ENCODE peak calls at places on chromosome 2, in nine cellular contexts. One of them, this sample, is unnamed.

GRCh38 chr2:218066946-218067515 is 2.0 kb upstream of the RUFY4 start:
- DNase-seq in AG04450: no peak
- DNase-seq in choroid plexus epithelial cell: no peak
- DNase-seq in IMR-90: no peak
- DNase-seq in dorsolateral prefrontal cortex: no peak
- DNase-seq in HFF-Myc: no peak
- DNase-seq in PC-3: no peak
- DNase-seq in Peyer's patch: no peak
- DNase-seq in psoas muscle: no peak
- DNase-seq in this sample: no peak

GRCh38 chr2:133884739-133885381 is 316.6 kb upstream of the NCKAP5 start:
- DNase-seq in AG04450: no peak
- DNase-seq in choroid plexus epithelial cell: peak
- DNase-seq in IMR-90: peak
- DNase-seq in dorsolateral prefrontal cortex: no peak
- DNase-seq in HFF-Myc: no peak
- DNase-seq in PC-3: peak
- DNase-seq in Peyer's patch: no peak
- DNase-seq in psoas muscle: no peak
- DNase-seq in this sample: no peak

GRCh38 chr2:239341840-239342239 is 59.0 kb downstream of the HDAC4 start:
- DNase-seq in AG04450: no peak
- DNase-seq in choroid plexus epithelial cell: no peak
- DNase-seq in IMR-90: no peak
- DNase-seq in dorsolateral prefrontal cortex: no peak
- DNase-seq in HFF-Myc: no peak
- DNase-seq in PC-3: no peak
- DNase-seq in Peyer's patch: no peak
- DNase-seq in psoas muscle: no peak
- DNase-seq in this sample: no peak

GRCh38 chr2:241010531-241011295 is 12.3 kb downstream of the SNED1 start:
- DNase-seq in AG04450: no peak
- DNase-seq in choroid plexus epithelial cell: no peak
- DNase-seq in IMR-90: no peak
- DNase-seq in dorsolateral prefrontal cortex: peak
- DNase-seq in HFF-Myc: no peak
- DNase-seq in PC-3: no peak
- DNase-seq in Peyer's patch: peak
- DNase-seq in psoas muscle: peak
- DNase-seq in this sample: no peak

GRCh38 chr2:185241556-185241955 is 497.0 kb upstream of the FSIP2 start:
- DNase-seq in AG04450: no peak
- DNase-seq in choroid plexus epithelial cell: no peak
- DNase-seq in IMR-90: no peak
- DNase-seq in dorsolateral prefrontal cortex: no peak
- DNase-seq in HFF-Myc: no peak
- DNase-seq in PC-3: no peak
- DNase-seq in Peyer's patch: no peak
- DNase-seq in psoas muscle: no peak
- DNase-seq in this sample: no peak

GRCh38 chr2:239164281-239164871 is 236.4 kb downstream of the HDAC4 start:
- DNase-seq in AG04450: no peak
- DNase-seq in choroid plexus epithelial cell: no peak
- DNase-seq in IMR-90: no peak
- DNase-seq in dorsolateral prefrontal cortex: peak
- DNase-seq in HFF-Myc: no peak
- DNase-seq in PC-3: no peak
- DNase-seq in Peyer's patch: peak
- DNase-seq in psoas muscle: peak
- DNase-seq in this sample: no peak

GRCh38 chr2:208648368-208648767 is 241.8 kb downstream of the PTH2R start:
- DNase-seq in AG04450: no peak
- DNase-seq in choroid plexus epithelial cell: no peak
- DNase-seq in IMR-90: no peak
- DNase-seq in dorsolateral prefrontal cortex: no peak
- DNase-seq in HFF-Myc: no peak
- DNase-seq in PC-3: no peak
- DNase-seq in Peyer's patch: no peak
- DNase-seq in psoas muscle: no peak
- DNase-seq in this sample: no peak

GRCh38 chr2:73285162-73285739 is 973 bp upstream of the FBXO41 start:
- DNase-seq in AG04450: no peak
- DNase-seq in choroid plexus epithelial cell: no peak
- DNase-seq in IMR-90: no peak
- DNase-seq in dorsolateral prefrontal cortex: no peak
- DNase-seq in HFF-Myc: no peak
- DNase-seq in PC-3: no peak
- DNase-seq in Peyer's patch: no peak
- DNase-seq in psoas muscle: no peak
- DNase-seq in this sample: no peak

GRCh38 chr2:94869131-94869530 is 2.1 kb upstream of the TEKT4 start:
- DNase-seq in AG04450: no peak
- DNase-seq in choroid plexus epithelial cell: no peak
- DNase-seq in IMR-90: no peak
- DNase-seq in dorsolateral prefrontal cortex: peak
- DNase-seq in HFF-Myc: no peak
- DNase-seq in PC-3: no peak
- DNase-seq in Peyer's patch: no peak
- DNase-seq in psoas muscle: no peak
- DNase-seq in this sample: no peak

GRCh38 chr2:94869552-94870391 is 1.5 kb upstream of the TEKT4 start:
- DNase-seq in AG04450: no peak
- DNase-seq in choroid plexus epithelial cell: no peak
- DNase-seq in IMR-90: no peak
- DNase-seq in dorsolateral prefrontal cortex: no peak
- DNase-seq in HFF-Myc: no peak
- DNase-seq in PC-3: no peak
- DNase-seq in Peyer's patch: no peak
- DNase-seq in psoas muscle: no peak
- DNase-seq in this sample: no peak

GRCh38 chr2:94871226-94872087 is at the start of gene TEKT4:
- DNase-seq in AG04450: no peak
- DNase-seq in choroid plexus epithelial cell: no peak
- DNase-seq in IMR-90: no peak
- DNase-seq in dorsolateral prefrontal cortex: peak
- DNase-seq in HFF-Myc: no peak
- DNase-seq in PC-3: peak
- DNase-seq in Peyer's patch: peak
- DNase-seq in psoas muscle: no peak
- DNase-seq in this sample: no peak

GRCh38 chr2:94872088-94872618 is 923 bp downstream of the TEKT4 start:
- DNase-seq in AG04450: no peak
- DNase-seq in choroid plexus epithelial cell: no peak
- DNase-seq in IMR-90: no peak
- DNase-seq in dorsolateral prefrontal cortex: no peak
- DNase-seq in HFF-Myc: no peak
- DNase-seq in PC-3: no peak
- DNase-seq in Peyer's patch: no peak
- DNase-seq in psoas muscle: no peak
- DNase-seq in this sample: no peak

DNA sequence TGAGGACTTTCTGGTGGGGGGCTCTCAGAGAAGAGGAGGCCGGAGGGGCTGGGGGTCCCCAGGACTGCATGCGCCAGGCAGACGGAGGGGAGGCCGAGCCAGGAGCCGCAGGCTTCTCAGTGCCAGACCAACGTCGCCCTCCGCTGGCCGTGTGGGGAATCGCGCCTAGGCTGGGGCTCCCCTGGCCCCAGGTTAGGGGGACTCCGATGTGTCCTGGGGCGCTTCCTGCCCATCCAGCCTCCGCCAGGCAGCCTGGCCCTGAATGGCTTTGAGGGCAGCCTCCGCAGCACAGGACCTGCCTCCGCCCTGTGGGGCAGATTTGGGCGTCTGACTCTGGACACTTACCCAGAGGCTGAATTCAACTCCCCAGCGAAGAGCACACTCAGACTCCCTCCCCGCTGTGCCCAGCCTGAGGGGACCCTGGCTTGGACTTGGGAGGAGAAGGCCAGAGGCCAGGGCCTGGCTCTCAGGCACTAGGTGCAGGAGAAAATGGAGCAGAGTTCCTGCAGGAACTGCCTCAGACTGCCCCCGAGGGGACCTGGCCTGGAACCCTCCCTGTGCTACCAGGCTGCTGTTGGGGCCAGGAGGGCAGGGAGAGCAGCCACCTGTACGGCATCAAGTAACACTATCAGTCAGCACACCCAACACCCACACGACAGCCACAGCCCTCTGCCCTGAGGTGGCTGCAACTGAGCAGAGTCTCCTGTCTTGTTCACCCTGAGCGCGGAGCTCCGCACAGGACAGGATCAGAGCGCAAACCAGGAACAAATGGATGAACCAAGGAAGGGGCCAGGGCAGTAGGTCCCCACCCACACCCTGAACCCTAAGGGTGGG is 621 bp upstream of the TEKT4 start:
- DNase-seq in AG04450: no peak
- DNase-seq in choroid plexus epithelial cell: no peak
- DNase-seq in IMR-90: no peak
- DNase-seq in dorsolateral prefrontal cortex: peak
- DNase-seq in HFF-Myc: no peak
- DNase-seq in PC-3: peak
- DNase-seq in Peyer's patch: peak
- DNase-seq in psoas muscle: no peak
- DNase-seq in this sample: no peak
- TF ChIP-seq CTCF in AG04450: peak
- TF ChIP-seq CTCF in choroid plexus epithelial cell: peak
- TF ChIP-seq CTCF in IMR-90: peak
- TF ChIP-seq CTCF in dorsolateral prefrontal cortex: peak
- TF ChIP-seq CTCF in HFF-Myc: peak
- TF ChIP-seq CTCF in PC-3: peak
- TF ChIP-seq CTCF in Peyer's patch: no peak
- TF ChIP-seq CTCF in psoas muscle: no peak
- TF ChIP-seq CTCF in this sample: peak

DNA sequence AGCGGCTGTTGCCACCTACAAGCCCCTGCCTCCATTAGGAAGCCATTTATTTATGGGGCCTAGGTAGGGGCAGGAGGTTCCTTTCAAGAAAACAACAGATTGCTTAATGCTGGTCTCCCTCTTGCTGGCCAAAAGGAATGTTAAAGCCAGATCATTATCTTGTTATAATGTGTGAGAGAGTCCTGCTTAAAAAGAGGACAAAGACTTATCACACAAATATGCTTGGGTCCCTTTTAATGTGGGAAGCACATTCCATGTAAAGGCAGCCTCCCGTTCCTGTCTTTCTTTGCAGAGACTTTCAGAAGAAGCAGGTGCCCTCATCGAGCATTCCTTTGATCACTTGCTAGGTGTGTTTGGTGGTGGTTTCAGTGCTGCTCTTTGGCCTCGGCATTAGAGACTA is 76.4 kb downstream of the AGAP1 start:
- DNase-seq in AG04450: no peak
- DNase-seq in choroid plexus epithelial cell: peak
- DNase-seq in IMR-90: no peak
- DNase-seq in dorsolateral prefrontal cortex: no peak
- DNase-seq in HFF-Myc: no peak
- DNase-seq in PC-3: no peak
- DNase-seq in Peyer's patch: no peak
- DNase-seq in psoas muscle: no peak
- DNase-seq in this sample: peak
- H3K4me3 ChIP-seq in AG04450: no peak
- H3K4me3 ChIP-seq in choroid plexus epithelial cell: no peak
- H3K4me3 ChIP-seq in IMR-90: no peak
- H3K4me3 ChIP-seq in dorsolateral prefrontal cortex: peak
- H3K4me3 ChIP-seq in HFF-Myc: no peak
- H3K4me3 ChIP-seq in PC-3: no peak
- H3K4me3 ChIP-seq in Peyer's patch: no peak
- H3K4me3 ChIP-seq in psoas muscle: no peak
- H3K4me3 ChIP-seq in this sample: no peak

GRCh38 chr2:219252900-219253752 is at the start of gene TUBA4B:
- DNase-seq in AG04450: no peak
- DNase-seq in choroid plexus epithelial cell: no peak
- DNase-seq in IMR-90: peak
- DNase-seq in dorsolateral prefrontal cortex: no peak
- DNase-seq in HFF-Myc: no peak
- DNase-seq in PC-3: peak
- DNase-seq in Peyer's patch: peak
- DNase-seq in psoas muscle: peak
- DNase-seq in this sample: no peak

GRCh38 chr2:219252570-219252899 is 508 bp upstream of the TUBA4B start:
- DNase-seq in AG04450: no peak
- DNase-seq in choroid plexus epithelial cell: no peak
- DNase-seq in IMR-90: no peak
- DNase-seq in dorsolateral prefrontal cortex: no peak
- DNase-seq in HFF-Myc: no peak
- DNase-seq in PC-3: no peak
- DNase-seq in Peyer's patch: no peak
- DNase-seq in psoas muscle: no peak
- DNase-seq in this sample: no peak

GRCh38 chr2:219253753-219254589 is at the start of gene TUBA4A:
- DNase-seq in AG04450: no peak
- DNase-seq in choroid plexus epithelial cell: peak
- DNase-seq in IMR-90: peak
- DNase-seq in dorsolateral prefrontal cortex: peak
- DNase-seq in HFF-Myc: no peak
- DNase-seq in PC-3: peak
- DNase-seq in Peyer's patch: peak
- DNase-seq in psoas muscle: peak
- DNase-seq in this sample: no peak

GRCh38 chr2:219252084-219252483 is 959 bp upstream of the TUBA4B start:
- DNase-seq in AG04450: no peak
- DNase-seq in choroid plexus epithelial cell: no peak
- DNase-seq in IMR-90: no peak
- DNase-seq in dorsolateral prefrontal cortex: no peak
- DNase-seq in HFF-Myc: no peak
- DNase-seq in PC-3: peak
- DNase-seq in Peyer's patch: no peak
- DNase-seq in psoas muscle: no peak
- DNase-seq in this sample: no peak

DNA sequence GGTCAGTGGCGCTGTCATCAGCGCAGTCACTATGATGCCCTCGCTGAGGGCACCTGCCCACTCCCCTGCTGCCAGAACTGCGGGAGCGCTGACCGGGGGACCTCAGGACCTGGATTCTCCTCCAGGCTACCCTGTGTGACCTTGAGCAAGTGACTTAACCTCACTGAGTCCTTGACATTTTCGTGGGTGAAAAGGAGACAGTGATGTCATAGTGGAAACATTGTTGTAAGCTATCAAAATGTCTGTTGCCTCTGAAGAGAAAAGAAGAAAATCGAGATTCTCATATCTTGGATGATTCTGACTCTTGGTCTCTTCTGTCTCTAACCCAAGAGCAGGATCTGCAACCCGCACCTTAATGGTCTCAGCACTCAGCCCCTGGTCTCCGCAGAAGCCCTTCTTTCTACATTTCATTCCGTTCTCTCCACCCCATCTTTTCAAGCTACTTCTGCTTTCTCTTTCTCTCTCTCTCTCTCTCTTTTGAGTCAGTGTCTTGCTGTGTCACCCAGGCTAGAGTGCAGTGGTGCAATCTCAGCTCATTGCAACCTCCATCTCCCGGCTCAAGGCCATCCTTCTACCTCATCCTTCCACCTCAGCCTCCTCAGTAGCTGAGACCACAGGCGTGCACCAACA is 987 bp upstream of the TUBA4A start:
- DNase-seq in AG04450: no peak
- DNase-seq in choroid plexus epithelial cell: no peak
- DNase-seq in IMR-90: no peak
- DNase-seq in dorsolateral prefrontal cortex: no peak
- DNase-seq in HFF-Myc: no peak
- DNase-seq in PC-3: no peak
- DNase-seq in Peyer's patch: no peak
- DNase-seq in psoas muscle: no peak
- DNase-seq in this sample: no peak
- TF ChIP-seq CTCF in AG04450: no peak
- TF ChIP-seq CTCF in choroid plexus epithelial cell: no peak
- TF ChIP-seq CTCF in IMR-90: no peak
- TF ChIP-seq CTCF in dorsolateral prefrontal cortex: no peak
- TF ChIP-seq CTCF in HFF-Myc: no peak
- TF ChIP-seq CTCF in PC-3: no peak
- TF ChIP-seq CTCF in Peyer's patch: no peak
- TF ChIP-seq CTCF in psoas muscle: no peak
- TF ChIP-seq CTCF in this sample: peak

DNA sequence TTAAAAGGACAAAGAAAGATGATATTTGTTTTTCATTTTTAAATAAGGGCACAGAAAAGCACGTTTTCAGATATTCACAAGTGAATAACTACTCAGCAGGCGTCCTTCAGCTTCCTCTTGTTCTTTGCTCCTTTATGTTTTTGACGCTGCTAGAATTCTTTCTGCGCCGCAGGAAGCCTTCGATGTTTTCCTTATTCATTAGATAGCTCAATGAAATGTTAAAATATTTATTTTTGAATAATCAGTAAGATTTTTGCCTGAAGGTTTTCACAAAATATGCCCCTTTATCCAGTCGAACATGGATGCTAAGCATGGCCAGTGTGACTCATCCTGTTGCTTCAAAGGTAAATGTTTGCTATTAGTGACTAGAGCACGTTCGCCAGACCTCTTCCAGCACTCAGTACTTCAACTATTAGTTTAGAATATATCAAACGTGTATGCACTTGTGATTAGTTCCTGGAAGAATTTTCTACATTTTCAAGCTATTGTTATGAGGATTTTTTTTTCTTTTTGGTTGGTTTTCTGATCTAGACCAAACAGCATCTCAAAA is 7.6 kb upstream of the MEIS1 start:
- DNase-seq in AG04450: no peak
- DNase-seq in choroid plexus epithelial cell: no peak
- DNase-seq in IMR-90: no peak
- DNase-seq in dorsolateral prefrontal cortex: no peak
- DNase-seq in HFF-Myc: no peak
- DNase-seq in PC-3: peak
- DNase-seq in Peyer's patch: no peak
- DNase-seq in psoas muscle: no peak
- DNase-seq in this sample: no peak
- H3K4me3 ChIP-seq in AG04450: no peak
- H3K4me3 ChIP-seq in choroid plexus epithelial cell: no peak
- H3K4me3 ChIP-seq in IMR-90: no peak
- H3K4me3 ChIP-seq in dorsolateral prefrontal cortex: no peak
- H3K4me3 ChIP-seq in HFF-Myc: no peak
- H3K4me3 ChIP-seq in PC-3: no peak
- H3K4me3 ChIP-seq in Peyer's patch: no peak
- H3K4me3 ChIP-seq in psoas muscle: no peak
- H3K4me3 ChIP-seq in this sample: no peak